ENCODE peak calls at places on chromosomes 5 and 9, in eight cellular contexts. S is spleen; K is CD8-positive, alpha-beta T cell; M is ovary; J is GM12865; R is Calu3; B is astrocyte of the spinal cord; W is GM10248. D is an unnamed sample.
A peak's percentile ranks its signal among the peaks of the same experiment; 100 is the strongest.

GRCh38 chr5:1016036-1016435 is 7.4 kb downstream of the NKD2 start:
- DNase-seq in S (no peak), K (peak; percentile 14), M (no peak), J (no peak), R (no peak), B (no peak), W (no peak), D (peak; percentile 90)

GRCh38 chr9:88355166-88355565 is 33.1 kb upstream of the SPIN1 start:
- DNase-seq in S (no peak), K (no peak), M (no peak), J (no peak), R (peak; percentile 62), B (no peak), W (no peak), D (no peak)

GRCh38 chr5:118692811-118693342 is 295.5 kb downstream of the DTWD2 start:
- DNase-seq in S (no peak), K (no peak), M (no peak), J (peak; percentile 81), R (no peak), B (no peak), W (no peak), D (no peak)

GRCh38 chr9:131585375-131585774 is 40.1 kb downstream of the PRRT1B start:
- DNase-seq in S (peak; percentile 89), K (peak; percentile 62), M (no peak), J (peak; percentile 47), R (no peak), B (no peak), W (no peak), D (no peak)

GRCh38 chr5:77957-78804 is 13.8 kb upstream of the PLEKHG4B start:
- DNase-seq in S (peak; percentile 67), K (no peak), M (no peak), J (peak; percentile 40), R (peak; percentile 77), B (peak; percentile 52), W (peak; percentile 35), D (no peak)

GRCh38 chr5:3518576-3518975 is 77.1 kb upstream of the IRX1 start:
- DNase-seq in S (no peak), K (no peak), M (no peak), J (no peak), R (no peak), B (no peak), W (no peak), D (no peak)

GRCh38 chr5:31463341-31463740 is 68.6 kb downstream of the DROSHA start:
- DNase-seq in S (no peak), K (no peak), M (no peak), J (no peak), R (no peak), B (no peak), W (no peak), D (no peak)

GRCh38 chr9:130049431-130050210 is 4.1 kb upstream of the GPR107 start:
- DNase-seq in S (no peak), K (no peak), M (no peak), J (no peak), R (no peak), B (no peak), W (no peak), D (no peak)

GRCh38 chr9:134307223-134307600 is 19.0 kb upstream of the RXRA start:
- DNase-seq in S (no peak), K (peak; percentile 4), M (peak; percentile 21), J (no peak), R (no peak), B (no peak), W (no peak), D (peak; percentile 66)

GRCh38 chr5:116428966-116429365 is 145.7 kb downstream of the SEMA6A start:
- DNase-seq in S (no peak), K (no peak), M (no peak), J (no peak), R (no peak), B (no peak), W (no peak), D (no peak)

GRCh38 chr5:52987711-52988329 is 1.3 kb upstream of the ITGA2 start:
- DNase-seq in S (no peak), K (no peak), M (no peak), J (no peak), R (peak; percentile 62), B (peak; percentile 53), W (no peak), D (no peak)

GRCh38 chr9:2228132-2228531 is 213.0 kb downstream of the SMARCA2 start:
- DNase-seq in S (no peak), K (no peak), M (no peak), J (peak; percentile 41), R (peak; percentile 23), B (no peak), W (no peak), D (no peak)

GRCh38 chr5:43020294-43020711 is 19.8 kb downstream of the ANXA2R start:
- DNase-seq in S (peak; percentile 81), K (peak; percentile 36), M (no peak), J (no peak), R (peak; percentile 44), B (no peak), W (no peak), D (no peak)

GRCh38 chr9:111037744-111038335 is 430 bp downstream of the LPAR1 start:
- DNase-seq in S (peak; percentile 83), K (no peak), M (peak; percentile 69), J (peak; percentile 75), R (peak; percentile 56), B (peak; percentile 35), W (peak; percentile 54), D (peak; percentile 85)

GRCh38 chr5:130402906-130403305 is 498.6 kb downstream of the CHSY3 start:
- DNase-seq in S (no peak), K (no peak), M (no peak), J (no peak), R (no peak), B (no peak), W (no peak), D (no peak)
- TF ChIP-seq CTCF in S (no peak), K (no peak), M (no peak), J (no peak), R (no peak), B (no peak), W (no peak), D (no peak)

GRCh38 chr9:137116728-137117127 is 2.2 kb upstream of the DPP7 start:
- DNase-seq in S (no peak), K (no peak), M (no peak), J (no peak), R (no peak), B (no peak), W (no peak), D (no peak)

GRCh38 chr9:137116027-137116507 is 1.5 kb upstream of the DPP7 start:
- DNase-seq in S (no peak), K (no peak), M (peak; percentile 63), J (peak; percentile 0), R (no peak), B (no peak), W (peak; percentile 3), D (no peak)

GRCh38 chr9:137114220-137114612 is 317 bp downstream of the DPP7 start:
- DNase-seq in S (no peak), K (no peak), M (no peak), J (no peak), R (no peak), B (no peak), W (no peak), D (no peak)

GRCh38 chr9:137114613-137115393 is at the start of gene DPP7:
- DNase-seq in S (peak; percentile 96), K (peak; percentile 75), M (peak; percentile 79), J (peak; percentile 82), R (peak; percentile 64), B (no peak), W (peak; percentile 94), D (peak; percentile 84)

DNA sequence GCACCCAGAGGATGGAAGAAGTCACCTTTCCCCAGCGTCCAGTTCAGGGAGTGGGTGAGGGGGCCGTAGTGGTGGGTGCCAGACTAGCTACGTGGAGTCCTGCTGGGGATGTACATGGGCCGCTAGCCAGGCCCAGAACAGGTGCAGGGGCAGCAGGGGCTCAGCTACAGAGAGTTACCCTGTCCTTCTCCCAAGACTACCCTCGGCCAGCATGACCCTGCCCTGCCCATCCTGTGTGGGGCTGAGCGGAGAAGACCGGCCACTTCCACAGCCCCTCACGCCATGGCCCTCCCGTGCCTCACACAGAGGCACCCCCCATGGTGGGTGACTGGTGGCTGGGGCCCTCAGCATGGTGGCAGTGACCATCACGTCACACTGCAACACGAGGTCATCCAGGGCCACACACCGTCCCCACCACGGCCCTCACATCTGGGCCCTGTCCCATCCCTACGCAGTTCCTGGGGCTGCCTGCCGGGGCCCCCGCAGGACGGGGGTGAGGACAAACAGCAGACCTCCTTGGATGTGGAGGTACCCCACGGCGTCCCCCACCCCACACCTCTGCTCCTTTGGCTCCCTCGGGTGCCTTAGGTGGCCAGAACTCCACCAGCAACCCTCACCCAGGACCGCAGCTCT is 977 bp upstream of the DPP7 start:
- DNase-seq in S (no peak), K (peak; percentile 11), M (no peak), J (no peak), R (no peak), B (no peak), W (peak; percentile 5), D (no peak)
- TF ChIP-seq CTCF in S (no peak), K (no peak), M (no peak), J (no peak), R (no peak), B (no peak), W (no peak), D (no peak)

DNA sequence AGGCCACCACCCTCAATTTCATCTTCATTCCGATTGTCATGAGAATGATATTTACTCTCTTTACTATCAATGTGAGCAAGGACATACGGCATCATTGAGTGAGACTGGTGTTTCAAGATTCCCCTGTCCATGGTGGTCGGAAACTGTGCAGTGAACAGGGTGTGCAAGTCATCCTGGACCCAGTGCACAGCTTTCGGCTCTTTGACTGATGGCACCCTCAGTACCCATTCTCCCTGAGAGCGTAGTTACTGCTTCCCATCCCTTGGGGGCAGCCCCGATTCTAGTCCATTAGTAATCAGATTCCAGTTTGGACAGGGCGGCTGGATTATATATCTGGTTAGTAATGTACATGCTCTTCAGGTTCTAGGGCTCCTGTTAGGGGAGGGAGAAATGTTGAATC is 61.7 kb upstream of the SUB1 start:
- DNase-seq in S (no peak), K (no peak), M (no peak), J (no peak), R (peak; percentile 24), B (no peak), W (no peak), D (no peak)
- TF ChIP-seq CTCF in S (no peak), K (no peak), M (no peak), J (no peak), R (no peak), B (no peak), W (peak; percentile 23), D (peak; percentile 25)

GRCh38 chr5:129400395-129400983 is 59.6 kb upstream of the ADAMTS19 start:
- DNase-seq in S (no peak), K (no peak), M (no peak), J (no peak), R (no peak), B (no peak), W (no peak), D (no peak)
- TF ChIP-seq CTCF in S (no peak), K (no peak), M (no peak), J (no peak), R (peak; percentile 43), B (no peak), W (no peak), D (peak; percentile 82)